ENCODE peak calls at places on chromosome 13, in eight cellular contexts. K is kidney epithelial cell, Y is Peyer's patch, V is neural progenitor cell, B is AG04450, N is body of pancreas, U is IMR-90, D is heart left ventricle. A is an unnamed sample.

GRCh38 chr13:113275387-113275786 is 21.7 kb upstream of the LAMP1 start:
- DNase-seq in U (peak), Y (no peak), B (peak), N (peak), V (peak), K (no peak), D (no peak), A (peak)

GRCh38 chr13:45178349-45179142 is 22.3 kb downstream of the KCTD4 start:
- DNase-seq in N (no peak), K (peak), U (peak), B (peak), D (no peak), Y (no peak), V (no peak), A (peak)

GRCh38 chr13:94988654-94989053 is 276.3 kb upstream of the SOX21 start:
- DNase-seq in K (no peak), V (peak), Y (no peak), D (no peak), N (no peak), B (no peak), U (no peak), A (no peak)

GRCh38 chr13:114099191-114099590 is 33.2 kb downstream of the RASA3 start:
- DNase-seq in V (peak), K (peak), Y (no peak), B (peak), U (peak), N (peak), D (peak), A (peak)

GRCh38 chr13:103694033-103694432 is 627.8 kb upstream of the SLC10A2 start:
- DNase-seq in D (no peak), K (no peak), Y (no peak), U (no peak), V (no peak), B (no peak), N (no peak), A (no peak)

GRCh38 chr13:41311607-41312500 is 787 bp downstream of the NAA16 start:
- DNase-seq in V (peak), N (peak), Y (peak), U (peak), B (no peak), D (peak), K (no peak), A (peak)

GRCh38 chr13:94122300-94122699 is 357.2 kb downstream of the DCT start:
- DNase-seq in K (no peak), D (no peak), N (no peak), V (no peak), Y (no peak), B (no peak), U (no peak), A (no peak)

GRCh38 chr13:28035146-28035782 is 46.8 kb upstream of the URAD start:
- DNase-seq in B (no peak), D (no peak), K (no peak), Y (no peak), U (peak), V (no peak), N (no peak), A (no peak)

GRCh38 chr13:49369876-49370275 is 74.0 kb downstream of the CAB39L start:
- DNase-seq in B (no peak), K (no peak), U (no peak), V (no peak), Y (no peak), D (no peak), N (no peak), A (no peak)

GRCh38 chr13:92806215-92806614 is 420.4 kb upstream of the GPC6 start:
- DNase-seq in Y (no peak), N (peak), B (no peak), K (no peak), V (no peak), D (no peak), U (no peak), A (peak)

GRCh38 chr13:113078895-113079720 is 26.5 kb upstream of the F7 start:
- DNase-seq in N (no peak), Y (no peak), U (no peak), B (no peak), V (no peak), K (no peak), D (peak), A (no peak)

GRCh38 chr13:106795847-106796246 is 227.9 kb upstream of the ARGLU1 start:
- DNase-seq in K (no peak), U (no peak), V (peak), N (no peak), B (no peak), Y (no peak), D (no peak), A (no peak)
- H3K4me3 ChIP-seq in K (no peak), U (peak), V (peak), N (no peak), B (no peak), Y (peak), D (peak), A (no peak)

GRCh38 chr13:76778906-76779305 is 107.3 kb downstream of the KCTD12 start:
- DNase-seq in D (no peak), Y (no peak), K (no peak), V (no peak), U (no peak), N (no peak), B (no peak), A (peak)
- TF ChIP-seq CTCF in D (no peak), Y (no peak), K (no peak), V (no peak), U (no peak), N (no peak), B (no peak), A (no peak)

DNA sequence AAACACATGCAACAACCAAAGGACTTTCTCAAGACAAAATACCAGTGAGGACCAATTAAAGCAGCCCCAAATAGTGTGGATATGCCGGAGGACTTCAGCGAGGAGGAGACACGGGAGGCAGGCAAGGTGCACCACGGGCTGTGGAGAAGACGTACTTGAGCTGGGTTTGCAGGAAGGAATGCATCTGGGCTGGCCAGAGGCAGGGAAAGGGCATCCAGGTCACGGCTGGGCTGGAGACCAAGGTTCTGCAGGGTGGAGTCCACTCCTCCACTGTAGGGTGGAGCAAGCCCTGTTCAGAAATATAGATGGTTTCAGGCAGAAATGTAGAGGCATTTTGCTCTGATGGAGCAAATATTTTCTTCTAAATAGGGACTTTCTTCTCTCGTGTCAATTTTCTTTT is 36.6 kb upstream of the MEDAG start:
- DNase-seq in D (no peak), V (no peak), B (no peak), Y (no peak), U (peak), N (no peak), K (no peak), A (peak)
- H3K4me3 ChIP-seq in D (no peak), V (no peak), B (no peak), Y (no peak), U (no peak), N (no peak), K (no peak), A (peak)

GRCh38 chr13:52646967-52647366 is 4.7 kb downstream of the HNRNPA1L2 start:
- DNase-seq in U (no peak), K (no peak), D (no peak), V (no peak), N (no peak), Y (no peak), B (no peak), A (no peak)

GRCh38 chr13:52650731-52651130 is 1.9 kb upstream of the SUGT1 start:
- DNase-seq in K (no peak), D (no peak), B (no peak), U (no peak), N (no peak), Y (no peak), V (peak), A (no peak)

GRCh38 chr13:52652170-52652979 is at the start of gene SUGT1:
- DNase-seq in K (peak), Y (peak), N (peak), U (peak), V (peak), B (peak), D (peak), A (peak)

GRCh38 chr13:52651880-52652169 is 811 bp upstream of the SUGT1 start:
- DNase-seq in U (no peak), K (no peak), D (no peak), B (peak), N (no peak), V (no peak), Y (no peak), A (no peak)

DNA sequence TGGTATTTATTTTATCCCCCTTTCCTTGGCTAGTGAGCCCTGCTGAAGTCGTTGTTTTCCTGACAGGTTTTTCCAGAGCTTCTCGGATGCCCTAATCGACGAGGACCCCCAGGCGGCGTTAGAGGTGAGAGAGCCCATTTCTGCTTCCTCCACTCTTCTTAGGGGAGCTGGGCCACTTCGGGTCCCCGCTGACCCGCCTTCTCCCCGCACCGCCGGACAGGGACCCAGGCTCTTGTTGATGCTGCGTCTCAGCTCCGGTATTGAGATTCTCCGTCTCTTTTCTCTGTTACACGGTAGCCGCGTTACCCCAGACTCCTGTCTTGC is 306 bp downstream of the SUGT1 start:
- DNase-seq in V (no peak), B (no peak), U (no peak), N (no peak), K (no peak), Y (no peak), D (peak), A (no peak)
- TF ChIP-seq CTCF in V (peak), B (no peak), U (no peak), N (no peak), K (no peak), Y (no peak), D (peak), A (no peak)

GRCh38 chr13:60396783-60397692 is at the start of gene TDRD3:
- DNase-seq in U (peak), N (peak), V (peak), B (peak), K (no peak), D (peak), Y (peak), A (peak)
- H3K4me3 ChIP-seq in U (peak), N (peak), V (peak), B (peak), K (peak), D (peak), Y (peak), A (peak)